ENCODE peak calls at places on chromosomes 1 and 21, in five cellular contexts. D, L, U, C and V are unnamed samples.

GRCh38 chr1:248404024-248404423 is 1.2 kb downstream of the OR2T1 start:
- DNase-seq in D (no peak), L (peak; percentile 72), U (no peak), C (no peak), V (no peak)

GRCh38 chr1:63148825-63149645 is 173.3 kb upstream of the FOXD3 start:
- DNase-seq in D (peak; percentile 12), L (peak; percentile 77), U (no peak), C (peak; percentile 32), V (peak; percentile 73)

GRCh38 chr21:33490991-33491372 is 534 bp downstream of the DNAJC28 start:
- DNase-seq in D (no peak), L (no peak), U (no peak), C (no peak), V (no peak)

GRCh38 chr1:4140241-4140640 is 240.2 kb upstream of the C1orf174 start:
- DNase-seq in D (no peak), L (no peak), U (no peak), C (no peak), V (no peak)

GRCh38 chr1:206663832-206664652 is 20.7 kb upstream of the MAPKAPK2 start:
- DNase-seq in D (peak; percentile 49), L (peak; percentile 86), U (peak; percentile 50), C (peak; percentile 67), V (peak; percentile 84)

GRCh38 chr21:46431884-46432488 is 26.7 kb upstream of the DIP2A start:
- DNase-seq in D (no peak), L (no peak), U (no peak), C (no peak), V (no peak)

GRCh38 chr1:63319069-63320023 is 3.0 kb upstream of the FOXD3 start:
- DNase-seq in D (no peak), L (peak; percentile 60), U (no peak), C (no peak), V (no peak)

GRCh38 chr1:151936653-151937052 is 27.3 kb upstream of the THEM4 start:
- DNase-seq in D (no peak), L (peak; percentile 97), U (no peak), C (no peak), V (no peak)

GRCh38 chr1:50542362-50542761 is 119.1 kb upstream of the DMRTA2 start:
- DNase-seq in D (no peak), L (no peak), U (no peak), C (no peak), V (no peak)

GRCh38 chr1:48027533-48027835 is 30.3 kb upstream of the TRABD2B start:
- DNase-seq in D (no peak), L (peak; percentile 66), U (no peak), C (no peak), V (no peak)

GRCh38 chr1:199687321-199687720 is 340.2 kb upstream of the NR5A2 start:
- DNase-seq in D (no peak), L (peak; percentile 15), U (no peak), C (no peak), V (no peak)

GRCh38 chr1:2322593-2323295 is 68.6 kb downstream of the MORN1 start:
- DNase-seq in D (peak; percentile 28), L (no peak), U (no peak), C (no peak), V (no peak)

GRCh38 chr1:30697571-30697970 is 25.8 kb downstream of the MATN1 start:
- DNase-seq in D (no peak), L (no peak), U (no peak), C (no peak), V (peak; percentile 38)

GRCh38 chr1:220843481-220844011 is 35.7 kb upstream of the HLX start:
- DNase-seq in D (no peak), L (no peak), U (no peak), C (no peak), V (peak; percentile 50)

GRCh38 chr1:12464627-12465056 is 153.4 kb downstream of the DHRS3 start:
- DNase-seq in D (no peak), L (no peak), U (no peak), C (no peak), V (no peak)

GRCh38 chr1:199932462-199932861 is 95.0 kb upstream of the NR5A2 start:
- DNase-seq in D (no peak), L (no peak), U (no peak), C (no peak), V (no peak)

GRCh38 chr1:153292185-153292584 is 20.6 kb downstream of the PGLYRP3 start:
- DNase-seq in D (no peak), L (no peak), U (no peak), C (no peak), V (no peak)

GRCh38 chr1:24929876-24930702 is at the start of gene RUNX3:
- DNase-seq in D (no peak), L (peak; percentile 54), U (peak; percentile 91), C (peak; percentile 64), V (peak; percentile 94)

GRCh38 chr1:68459796-68460195 is 10.0 kb upstream of the RPE65 start:
- DNase-seq in D (no peak), L (no peak), U (no peak), C (no peak), V (no peak)

GRCh38 chr1:245484176-245484575 is 329.4 kb downstream of the KIF26B start:
- DNase-seq in D (no peak), L (peak; percentile 42), U (no peak), C (no peak), V (no peak)

GRCh38 chr21:38887062-38887686 is 81.4 kb downstream of the ETS2 start:
- DNase-seq in D (no peak), L (no peak), U (no peak), C (no peak), V (no peak)

GRCh38 chr1:222276062-222276461 is 271.8 kb downstream of the HHIPL2 start:
- DNase-seq in D (peak; percentile 14), L (peak; percentile 76), U (no peak), C (no peak), V (no peak)

GRCh38 chr21:35697321-35697808 is 363.0 kb downstream of the SETD4 start:
- DNase-seq in D (peak; percentile 79), L (no peak), U (no peak), C (peak; percentile 71), V (no peak)

GRCh38 chr1:204830671-204831585 is 39.7 kb upstream of the NFASC start:
- DNase-seq in D (no peak), L (peak; percentile 50), U (no peak), C (no peak), V (no peak)

GRCh38 chr1:204828352-204828850 is 42.3 kb upstream of the NFASC start:
- DNase-seq in D (peak; percentile 23), L (peak; percentile 94), U (no peak), C (peak; percentile 48), V (peak; percentile 69)

GRCh38 chr1:204826970-204827369 is 43.7 kb upstream of the NFASC start:
- DNase-seq in D (no peak), L (peak; percentile 90), U (no peak), C (no peak), V (peak; percentile 43)

GRCh38 chr1:204834329-204834728 is 36.3 kb upstream of the NFASC start:
- DNase-seq in D (no peak), L (no peak), U (no peak), C (no peak), V (no peak)

DNA sequence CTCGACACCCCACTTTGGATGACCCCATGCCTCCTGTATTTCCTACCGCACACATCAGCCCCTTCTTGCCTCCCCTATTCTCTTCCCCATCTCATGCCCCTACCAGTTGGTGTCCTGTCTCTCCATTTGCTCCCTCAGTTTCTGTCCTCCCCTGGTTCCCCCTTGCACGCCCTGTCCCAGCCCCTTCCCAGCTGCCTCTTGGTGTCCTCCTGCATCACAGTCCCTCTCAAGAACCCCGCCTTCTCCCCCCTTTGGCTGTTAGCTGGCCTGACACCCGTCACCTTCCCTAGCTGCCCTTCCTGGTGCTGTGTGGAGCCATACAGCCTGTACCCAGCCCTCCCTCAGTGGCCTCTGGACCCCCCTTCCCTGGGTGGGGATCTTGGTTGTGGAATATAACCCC is 41.5 kb upstream of the NFASC start:
- DNase-seq in D (no peak), L (no peak), U (no peak), C (no peak), V (no peak)
- H3K4me3 ChIP-seq in D (no peak overlapping the region), L (peak overlapping the region; percentile 34), U (no peak overlapping the region), C (peak overlapping the region; percentile 49), V (peak overlapping the region; percentile 43)

GRCh38 chr1:183914283-183914682 is 109.4 kb downstream of the RGL1 start:
- DNase-seq in D (no peak), L (no peak), U (no peak), C (no peak), V (no peak)
- H3K4me1 ChIP-seq in D (peaks cover 3% of the 10 kb centered on the region), L (no peaks in the 10 kb centered on the region), U (peaks cover 7% of the 10 kb centered on the region), C (peaks cover 24% of the 10 kb centered on the region), V (no peaks in the 10 kb centered on the region)

DNA sequence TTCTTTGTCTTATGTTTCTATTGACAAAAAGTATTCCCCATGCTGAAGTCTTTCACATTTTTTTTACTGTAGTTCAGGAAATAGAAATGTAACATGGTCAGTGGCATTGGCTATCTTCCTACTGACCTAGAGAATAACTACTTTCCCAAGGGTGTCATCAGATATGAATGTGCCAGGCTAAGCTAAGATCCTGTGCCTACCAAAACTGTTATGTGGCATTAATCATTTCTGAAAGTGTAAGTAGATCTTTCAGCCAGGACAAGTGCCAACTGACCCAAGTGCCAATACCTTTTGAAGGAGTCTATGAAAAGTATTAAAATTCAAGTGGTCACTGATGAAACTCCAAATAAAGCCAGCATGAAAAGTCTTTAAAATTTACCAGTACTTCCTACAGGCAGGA is 165.3 kb downstream of the TNFSF18 start:
- DNase-seq in D (no peak), L (no peak), U (no peak), C (no peak), V (no peak)
- H3K27ac ChIP-seq in D (no peak overlapping the region), L (no peak overlapping the region), U (no peak overlapping the region), C (peak overlapping the region; percentile 57), V (no peak overlapping the region)

GRCh38 chr1:32181065-32181464 is 1.6 kb downstream of the TXLNA start:
- DNase-seq in D (no peak), L (no peak), U (no peak), C (no peak), V (no peak)

GRCh38 chr1:32180186-32181060 is 948 bp downstream of the TXLNA start:
- DNase-seq in D (peak; percentile 51), L (peak; percentile 63), U (peak; percentile 13), C (peak; percentile 54), V (peak; percentile 71)

GRCh38 chr1:32182060-32182459 is 2.6 kb downstream of the TXLNA start:
- DNase-seq in D (no peak), L (no peak), U (no peak), C (no peak), V (no peak)

GRCh38 chr1:32179443-32180185 is at the start of gene TXLNA:
- DNase-seq in D (peak; percentile 89), L (peak; percentile 97), U (peak; percentile 83), C (peak; percentile 95), V (peak; percentile 97)

DNA sequence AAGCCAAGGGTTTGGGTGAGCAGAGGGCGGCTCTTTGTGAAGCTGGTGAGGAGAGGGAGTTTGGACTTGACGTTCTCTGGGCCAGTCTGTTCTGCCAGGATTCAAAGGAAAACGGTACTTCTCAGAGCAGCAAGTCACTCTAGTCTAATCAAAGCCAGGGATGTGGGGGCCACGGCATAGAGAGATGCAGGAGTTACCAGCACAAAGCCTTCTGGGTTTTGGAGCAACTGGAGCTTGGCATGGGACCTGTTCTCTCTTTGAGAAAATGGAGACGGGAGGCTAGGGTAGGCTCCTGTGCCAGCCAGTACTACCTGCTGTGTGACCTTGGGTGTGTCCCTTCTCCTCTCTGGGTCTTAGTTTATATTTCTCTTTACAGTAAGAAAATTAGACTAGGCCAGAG is 2.1 kb downstream of the TXLNA start:
- DNase-seq in D (no peak), L (no peak), U (no peak), C (no peak), V (no peak)
- H3K4me3 ChIP-seq in D (no peak overlapping the region), L (no peak overlapping the region), U (no peak overlapping the region), C (peak overlapping the region; percentile 64), V (peak overlapping the region; percentile 78)